ENCODE peak calls at places on chromosomes 2 and 18, in four cellular contexts. Z, Y, L and D are unnamed samples.

GRCh38 chr18:57802869-57803118 is 321 bp downstream of the ATP8B1 start:
- DNase-seq in Y (no peak), Z (no peak), L (no peak), D (no peak)

GRCh38 chr2:30971291-30972025 is 164.2 kb upstream of the CAPN13 start:
- DNase-seq in Z (no peak), Y (no peak), L (peak; percentile 14), D (no peak)

GRCh38 chr18:61703508-61703907 is 189.3 kb downstream of the RNF152 start:
- DNase-seq in Y (no peak), L (peak; percentile 79), Z (peak; percentile 97), D (peak; percentile 85)

GRCh38 chr2:38443021-38443541 is 66.0 kb upstream of the ATL2 start:
- DNase-seq in L (peak; percentile 23), Y (peak; percentile 63), Z (no peak), D (no peak)

GRCh38 chr2:203869610-203870042 is 2.1 kb downstream of the CTLA4 start:
- DNase-seq in Z (no peak), L (no peak), Y (no peak), D (no peak)

GRCh38 chr2:227340106-227340505 is 15.1 kb downstream of the MFF start:
- DNase-seq in L (no peak), Z (no peak), Y (no peak), D (no peak)

GRCh38 chr2:150234787-150235512 is 252.5 kb downstream of the RND3 start:
- DNase-seq in Y (no peak), L (peak; percentile 95), Z (peak; percentile 93), D (peak; percentile 77)

GRCh38 chr2:48284624-48285212 is 245.2 kb upstream of the STON1 start:
- DNase-seq in Z (no peak), Y (no peak), L (no peak), D (no peak)

GRCh38 chr2:218070587-218070986 is 1.5 kb downstream of the RUFY4 start:
- DNase-seq in Y (no peak), L (no peak), Z (no peak), D (no peak)

GRCh38 chr2:112541315-112542122 is 746 bp upstream of the POLR1B start:
- DNase-seq in Z (peak; percentile 48), Y (peak; percentile 64), L (no peak), D (no peak)

GRCh38 chr2:66576381-66577330 is 141.7 kb downstream of the MEIS1 start:
- DNase-seq in Z (peak; percentile 79), Y (no peak), L (peak; percentile 62), D (no peak)

GRCh38 chr2:153079315-153079714 is 360.9 kb downstream of the ARL6IP6 start:
- DNase-seq in Z (no peak), Y (no peak), L (no peak), D (no peak)

GRCh38 chr2:153074207-153074606 is 355.8 kb downstream of the ARL6IP6 start:
- DNase-seq in L (no peak), Z (no peak), Y (no peak), D (no peak)

GRCh38 chr2:153072077-153072476 is 353.7 kb downstream of the ARL6IP6 start:
- DNase-seq in Y (no peak), Z (no peak), L (no peak), D (no peak)

DNA sequence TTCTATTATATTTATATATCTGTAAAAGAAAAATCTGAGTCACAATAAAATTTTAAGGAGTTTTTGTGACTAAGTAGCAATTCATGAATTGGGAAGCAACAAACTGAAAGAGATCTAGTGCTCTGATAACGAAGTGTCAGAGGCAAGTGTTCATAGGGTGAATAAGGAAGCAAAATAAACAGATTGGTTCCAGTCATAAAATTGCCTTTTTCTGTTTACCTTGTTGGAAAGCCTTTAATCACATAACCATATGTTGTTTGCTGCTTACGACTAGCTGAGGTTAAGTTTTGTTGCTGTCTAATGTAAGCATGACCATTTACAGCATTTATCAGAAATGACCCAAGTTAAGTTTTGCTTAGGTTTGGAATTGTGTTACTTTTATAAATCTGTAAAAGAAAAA is 358.9 kb downstream of the ARL6IP6 start:
- DNase-seq in Y (no peak), L (no peak), Z (no peak), D (no peak)
- TF ChIP-seq CTCF in Y (no peak), L (no peak), Z (no peak), D (no peak)

GRCh38 chr2:134463726-134464076 is 209.8 kb downstream of the MGAT5 start:
- DNase-seq in Z (no peak), L (no peak), Y (no peak), D (no peak)

GRCh38 chr2:134462791-134463725 is 209.2 kb downstream of the MGAT5 start:
- DNase-seq in Y (no peak), Z (no peak), L (no peak), D (no peak)

GRCh38 chr2:134466141-134466540 is 212.3 kb downstream of the MGAT5 start:
- DNase-seq in Y (peak; percentile 81), Z (no peak), L (peak; percentile 17), D (no peak)

GRCh38 chr2:134465706-134466105 is 211.8 kb downstream of the MGAT5 start:
- DNase-seq in L (no peak), Z (no peak), Y (no peak), D (no peak)

GRCh38 chr2:134465228-134465627 is 211.4 kb downstream of the MGAT5 start:
- DNase-seq in Z (no peak), L (no peak), Y (no peak), D (no peak)
- H3K4me3 ChIP-seq in Z (no peak overlapping the region), L (no peak overlapping the region), Y (no peak overlapping the region), D (no peak overlapping the region)

GRCh38 chr2:196481323-196481695 is 158.2 kb upstream of the CCDC150 start:
- DNase-seq in Z (peak; percentile 56), Y (no peak), L (peak; percentile 91), D (peak; percentile 83)

GRCh38 chr2:196486145-196486544 is 153.4 kb upstream of the CCDC150 start:
- DNase-seq in L (peak; percentile 31), Z (no peak), Y (no peak), D (no peak)

GRCh38 chr2:196480653-196481322 is 158.7 kb upstream of the CCDC150 start:
- DNase-seq in L (peak; percentile 45), Y (no peak), Z (no peak), D (no peak)

GRCh38 chr2:196479350-196479749 is 160.2 kb upstream of the CCDC150 start:
- DNase-seq in Z (peak; percentile 69), L (peak; percentile 89), Y (no peak), D (peak; percentile 77)

DNA sequence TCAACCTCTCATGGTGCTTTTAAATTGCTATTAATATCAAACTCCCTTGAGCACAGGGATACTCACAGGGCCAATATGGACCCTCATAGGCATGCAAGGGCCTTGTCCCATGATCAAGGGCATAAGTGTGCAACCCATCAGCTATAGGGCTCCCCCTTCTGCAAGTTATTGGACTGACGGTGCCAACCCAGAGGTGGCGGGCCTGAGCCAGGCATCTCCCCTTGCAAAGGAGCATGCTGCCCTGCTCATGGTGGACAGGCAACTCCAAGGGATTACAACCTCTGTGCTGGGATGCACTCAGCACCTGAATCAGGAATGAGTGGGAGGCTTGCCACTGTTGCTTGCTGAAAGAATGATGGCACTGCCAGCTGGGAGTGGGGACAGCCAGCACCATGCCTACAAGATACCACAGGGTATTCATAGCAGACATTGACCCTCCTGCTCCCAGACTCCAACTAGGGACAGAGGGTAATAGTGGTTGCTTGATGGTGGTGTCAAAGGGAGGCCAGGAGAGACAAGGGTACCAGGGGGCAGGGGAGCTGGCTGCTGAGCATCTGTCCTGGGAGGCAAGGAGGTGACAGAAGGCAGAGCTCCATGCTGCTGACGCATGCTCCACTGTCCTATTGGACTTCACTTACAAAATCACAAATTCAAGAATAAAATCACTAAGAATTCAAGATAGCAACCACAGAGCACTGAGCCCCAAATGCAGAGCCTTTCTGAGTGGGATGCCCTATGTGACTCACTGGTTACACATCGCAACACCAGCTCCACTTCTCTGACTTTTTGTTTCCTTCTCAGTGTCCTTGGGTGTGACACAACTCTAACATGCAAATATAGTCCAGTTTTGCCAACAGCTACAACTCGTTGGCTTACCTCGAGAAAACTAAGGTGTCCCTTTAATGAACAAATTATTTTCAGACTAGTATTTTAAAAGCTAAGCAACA is 157.1 kb upstream of the CCDC150 start:
- DNase-seq in L (peak; percentile 84), Z (peak; percentile 55), Y (no peak), D (no peak)
- TF ChIP-seq CTCF in L (no peak), Z (no peak), Y (no peak), D (no peak)

GRCh38 chr2:33502025-33502424 is 25.6 kb downstream of the RASGRP3 start:
- DNase-seq in L (no peak), Z (no peak), Y (no peak), D (no peak)
- H3K4me3 ChIP-seq in L (no peak overlapping the region), Z (no peak overlapping the region), Y (no peak overlapping the region), D (no peak overlapping the region)

GRCh38 chr18:49464718-49465598 is 4.5 kb upstream of the DYM start:
- DNase-seq in Z (peak; percentile 28), L (peak; percentile 32), Y (no peak), D (peak; percentile 23)
- TF ChIP-seq CTCF in Z (no peak), L (no peak), Y (peak; percentile 12), D (no peak)

GRCh38 chr18:59902180-59902992 is 2.6 kb downstream of the PMAIP1 start:
- DNase-seq in Y (no peak), L (peak; percentile 89), Z (peak; percentile 95), D (no peak)
- H3K4me3 ChIP-seq in Y (no peak overlapping the region), L (peak overlapping the region; percentile 82), Z (peak overlapping the region; percentile 13), D (no peak overlapping the region)